ENCODE peak calls at places on chromosomes 3 and 15, in six cellular contexts. One of them, this sample, is unnamed.

GRCh38 chr3:13058346-13059120 is 14.7 kb downstream of the IQSEC1 start:
- DNase-seq in right atrium auricular region: no peak
- DNase-seq in fibroblast of villous mesenchyme: no peak
- DNase-seq in cardiac fibroblast: no peak
- DNase-seq in brain microvascular endothelial cell: no peak
- DNase-seq in AG10803: no peak
- DNase-seq in this sample: no peak

GRCh38 chr3:173395412-173396181 is 1.9 kb upstream of the NLGN1 start:
- DNase-seq in right atrium auricular region: peak; percentile 90
- DNase-seq in fibroblast of villous mesenchyme: peak; percentile 67
- DNase-seq in cardiac fibroblast: peak; percentile 83
- DNase-seq in brain microvascular endothelial cell: peak; percentile 48
- DNase-seq in AG10803: peak; percentile 88
- DNase-seq in this sample: peak; percentile 75

GRCh38 chr3:32868719-32869512 is 51.1 kb downstream of the TRIM71 start:
- DNase-seq in right atrium auricular region: no peak
- DNase-seq in fibroblast of villous mesenchyme: no peak
- DNase-seq in cardiac fibroblast: no peak
- DNase-seq in brain microvascular endothelial cell: no peak
- DNase-seq in AG10803: no peak
- DNase-seq in this sample: no peak

GRCh38 chr3:134249935-134250716 is 533 bp downstream of the RYK start:
- DNase-seq in right atrium auricular region: no peak
- DNase-seq in fibroblast of villous mesenchyme: peak; percentile 50
- DNase-seq in cardiac fibroblast: peak; percentile 45
- DNase-seq in brain microvascular endothelial cell: peak; percentile 24
- DNase-seq in AG10803: peak; percentile 40
- DNase-seq in this sample: peak; percentile 32

GRCh38 chr3:50355829-50356552 is 3.3 kb downstream of the TMEM115 start:
- DNase-seq in right atrium auricular region: no peak
- DNase-seq in fibroblast of villous mesenchyme: no peak
- DNase-seq in cardiac fibroblast: no peak
- DNase-seq in brain microvascular endothelial cell: no peak
- DNase-seq in AG10803: no peak
- DNase-seq in this sample: no peak

GRCh38 chr15:56036546-56037067 is 43.2 kb upstream of the NEDD4 start:
- DNase-seq in right atrium auricular region: no peak
- DNase-seq in fibroblast of villous mesenchyme: no peak
- DNase-seq in cardiac fibroblast: no peak
- DNase-seq in brain microvascular endothelial cell: no peak
- DNase-seq in AG10803: no peak
- DNase-seq in this sample: no peak

GRCh38 chr15:48800811-48801460 is 9.9 kb downstream of the CEP152 start:
- DNase-seq in right atrium auricular region: no peak
- DNase-seq in fibroblast of villous mesenchyme: peak; percentile 55
- DNase-seq in cardiac fibroblast: peak; percentile 72
- DNase-seq in brain microvascular endothelial cell: no peak
- DNase-seq in AG10803: peak; percentile 50
- DNase-seq in this sample: peak; percentile 76

GRCh38 chr3:13282986-13283876 is 136.9 kb downstream of the NUP210 start:
- DNase-seq in right atrium auricular region: no peak
- DNase-seq in fibroblast of villous mesenchyme: no peak
- DNase-seq in cardiac fibroblast: no peak
- DNase-seq in brain microvascular endothelial cell: no peak
- DNase-seq in AG10803: no peak
- DNase-seq in this sample: no peak

GRCh38 chr15:67927501-67928156 is 87.8 kb upstream of the RNU6-1 start:
- DNase-seq in right atrium auricular region: peak; percentile 85
- DNase-seq in fibroblast of villous mesenchyme: peak; percentile 88
- DNase-seq in cardiac fibroblast: peak; percentile 97
- DNase-seq in brain microvascular endothelial cell: peak; percentile 97
- DNase-seq in AG10803: peak; percentile 39
- DNase-seq in this sample: peak; percentile 93

GRCh38 chr15:100096700-100097099 is 245.1 kb downstream of the ADAMTS17 start:
- DNase-seq in right atrium auricular region: no peak
- DNase-seq in fibroblast of villous mesenchyme: no peak
- DNase-seq in cardiac fibroblast: no peak
- DNase-seq in brain microvascular endothelial cell: no peak
- DNase-seq in AG10803: no peak
- DNase-seq in this sample: no peak

GRCh38 chr15:66178531-66178910 is 75.0 kb downstream of the MEGF11 start:
- DNase-seq in right atrium auricular region: no peak
- DNase-seq in fibroblast of villous mesenchyme: no peak
- DNase-seq in cardiac fibroblast: no peak
- DNase-seq in brain microvascular endothelial cell: no peak
- DNase-seq in AG10803: no peak
- DNase-seq in this sample: no peak

GRCh38 chr3:99532246-99532645 is 106.1 kb upstream of the COL8A1 start:
- DNase-seq in right atrium auricular region: no peak
- DNase-seq in fibroblast of villous mesenchyme: peak; percentile 82
- DNase-seq in cardiac fibroblast: peak; percentile 88
- DNase-seq in brain microvascular endothelial cell: peak; percentile 84
- DNase-seq in AG10803: peak; percentile 80
- DNase-seq in this sample: peak; percentile 86

GRCh38 chr3:131075632-131076328 is 49.1 kb downstream of the NEK11 start:
- DNase-seq in right atrium auricular region: no peak
- DNase-seq in fibroblast of villous mesenchyme: no peak
- DNase-seq in cardiac fibroblast: no peak
- DNase-seq in brain microvascular endothelial cell: no peak
- DNase-seq in AG10803: no peak
- DNase-seq in this sample: no peak

GRCh38 chr3:128845695-128846491 is 33.5 kb upstream of the ACAD9 start:
- DNase-seq in right atrium auricular region: peak; percentile 82
- DNase-seq in fibroblast of villous mesenchyme: peak; percentile 65
- DNase-seq in cardiac fibroblast: peak; percentile 79
- DNase-seq in brain microvascular endothelial cell: peak; percentile 65
- DNase-seq in AG10803: peak; percentile 68
- DNase-seq in this sample: peak; percentile 65

GRCh38 chr15:89587955-89588354 is 12.7 kb downstream of the TICRR start:
- DNase-seq in right atrium auricular region: no peak
- DNase-seq in fibroblast of villous mesenchyme: peak; percentile 31
- DNase-seq in cardiac fibroblast: peak; percentile 39
- DNase-seq in brain microvascular endothelial cell: peak; percentile 9
- DNase-seq in AG10803: peak; percentile 62
- DNase-seq in this sample: peak; percentile 62

GRCh38 chr3:17500618-17501017 is 241.8 kb downstream of the TBC1D5 start:
- DNase-seq in right atrium auricular region: no peak
- DNase-seq in fibroblast of villous mesenchyme: no peak
- DNase-seq in cardiac fibroblast: no peak
- DNase-seq in brain microvascular endothelial cell: no peak
- DNase-seq in AG10803: no peak
- DNase-seq in this sample: no peak

GRCh38 chr15:27573800-27574485 is 525.2 kb downstream of the OCA2 start:
- DNase-seq in right atrium auricular region: no peak
- DNase-seq in fibroblast of villous mesenchyme: no peak
- DNase-seq in cardiac fibroblast: no peak
- DNase-seq in brain microvascular endothelial cell: no peak
- DNase-seq in AG10803: no peak
- DNase-seq in this sample: no peak

GRCh38 chr3:127069814-127070440 is 87.0 kb downstream of the PLXNA1 start:
- DNase-seq in right atrium auricular region: no peak
- DNase-seq in fibroblast of villous mesenchyme: no peak
- DNase-seq in cardiac fibroblast: no peak
- DNase-seq in brain microvascular endothelial cell: no peak
- DNase-seq in AG10803: no peak
- DNase-seq in this sample: no peak

GRCh38 chr3:16319307-16319706 is 54.3 kb downstream of the OXNAD1 start:
- DNase-seq in right atrium auricular region: no peak
- DNase-seq in fibroblast of villous mesenchyme: no peak
- DNase-seq in cardiac fibroblast: no peak
- DNase-seq in brain microvascular endothelial cell: no peak
- DNase-seq in AG10803: no peak
- DNase-seq in this sample: peak; percentile 28

GRCh38 chr3:119227064-119227850 is 13.4 kb downstream of the B4GALT4 start:
- DNase-seq in right atrium auricular region: no peak
- DNase-seq in fibroblast of villous mesenchyme: peak; percentile 55
- DNase-seq in cardiac fibroblast: no peak
- DNase-seq in brain microvascular endothelial cell: no peak
- DNase-seq in AG10803: peak; percentile 56
- DNase-seq in this sample: no peak

DNA sequence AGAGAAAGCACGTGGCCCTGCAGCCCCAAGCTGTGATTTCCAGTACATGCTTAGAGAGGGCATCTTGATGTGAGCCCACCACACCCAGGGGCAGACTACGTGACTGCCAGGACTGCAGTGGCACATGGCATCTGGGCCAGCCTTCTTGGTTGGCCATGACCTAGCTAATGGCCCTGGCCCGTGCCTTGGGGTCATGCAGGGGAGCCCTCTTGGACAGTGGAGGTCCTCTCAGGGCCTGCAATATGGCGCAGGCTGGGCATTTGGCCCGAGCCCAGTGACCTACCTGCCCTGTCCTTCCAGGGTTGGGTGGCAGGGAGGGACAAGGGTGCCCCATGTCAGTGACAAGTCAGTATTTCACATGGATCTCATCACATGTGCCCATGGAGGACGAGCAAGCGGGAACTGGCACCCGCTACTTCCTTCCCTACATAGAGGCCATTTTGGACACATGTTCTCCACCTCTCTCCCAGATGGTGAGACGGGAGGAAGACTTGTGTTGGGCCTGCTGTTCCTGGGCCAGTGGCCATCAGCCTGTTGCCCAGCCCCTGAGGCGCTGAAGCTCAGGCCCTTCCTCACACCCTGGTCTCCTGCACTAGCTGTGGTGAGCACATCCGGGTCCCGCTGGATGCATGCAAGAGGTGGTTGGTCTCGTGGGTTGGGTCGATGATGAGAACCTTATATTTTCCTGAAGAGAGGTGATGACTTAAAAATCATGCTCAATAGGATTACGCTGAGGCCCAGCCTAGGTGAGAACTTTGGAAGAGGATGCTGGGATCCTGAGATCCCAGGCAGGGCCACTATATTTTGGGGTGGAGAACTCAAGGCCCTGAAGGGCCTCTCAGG is 195.6 kb downstream of the UBE3A start:
- DNase-seq in right atrium auricular region: peak; percentile 40
- DNase-seq in fibroblast of villous mesenchyme: no peak
- DNase-seq in cardiac fibroblast: no peak
- DNase-seq in brain microvascular endothelial cell: no peak
- DNase-seq in AG10803: no peak
- DNase-seq in this sample: no peak
- TF ChIP-seq CTCF in right atrium auricular region: no peak
- TF ChIP-seq CTCF in fibroblast of villous mesenchyme: no peak
- TF ChIP-seq CTCF in cardiac fibroblast: no peak
- TF ChIP-seq CTCF in brain microvascular endothelial cell: no peak
- TF ChIP-seq CTCF in AG10803: no peak
- TF ChIP-seq CTCF in this sample: no peak

DNA sequence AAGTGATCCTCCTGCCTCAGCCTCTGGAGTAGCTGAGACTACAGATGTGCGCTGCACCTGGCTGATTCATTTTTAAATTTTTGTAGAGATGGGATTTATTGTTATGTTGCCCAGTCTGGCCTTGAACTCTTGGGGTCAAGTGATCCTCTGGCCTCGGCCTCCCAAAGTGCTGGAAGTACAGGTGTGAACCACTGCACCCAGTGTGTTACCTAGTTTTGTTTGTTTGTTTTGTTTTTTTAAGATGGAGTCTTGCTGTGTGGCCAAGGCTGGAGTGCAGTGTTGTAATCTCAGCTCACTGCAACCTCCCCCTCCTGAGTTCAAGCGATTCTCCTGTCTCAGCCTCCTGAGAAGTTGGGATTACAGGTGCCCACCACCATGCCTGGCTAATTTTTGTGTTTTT is 12.1 kb downstream of the PTPN23 start:
- DNase-seq in right atrium auricular region: no peak
- DNase-seq in fibroblast of villous mesenchyme: no peak
- DNase-seq in cardiac fibroblast: no peak
- DNase-seq in brain microvascular endothelial cell: no peak
- DNase-seq in AG10803: no peak
- DNase-seq in this sample: no peak
- H3K4me3 ChIP-seq in right atrium auricular region: no peak overlapping the region
- H3K4me3 ChIP-seq in fibroblast of villous mesenchyme: no peak overlapping the region
- H3K4me3 ChIP-seq in cardiac fibroblast: no peak overlapping the region
- H3K4me3 ChIP-seq in brain microvascular endothelial cell: no peak overlapping the region
- H3K4me3 ChIP-seq in AG10803: no peak overlapping the region
- H3K4me3 ChIP-seq in this sample: no peak overlapping the region

GRCh38 chr15:43285609-43286037 is 18.9 kb upstream of the TGM5 start:
- DNase-seq in right atrium auricular region: peak; percentile 59
- DNase-seq in fibroblast of villous mesenchyme: peak; percentile 77
- DNase-seq in cardiac fibroblast: peak; percentile 69
- DNase-seq in brain microvascular endothelial cell: peak; percentile 75
- DNase-seq in AG10803: peak; percentile 58
- DNase-seq in this sample: peak; percentile 75
- TF ChIP-seq CTCF in right atrium auricular region: peak; percentile 84
- TF ChIP-seq CTCF in fibroblast of villous mesenchyme: peak; percentile 88
- TF ChIP-seq CTCF in cardiac fibroblast: peak; percentile 76
- TF ChIP-seq CTCF in brain microvascular endothelial cell: peak; percentile 81
- TF ChIP-seq CTCF in AG10803: peak; percentile 93
- TF ChIP-seq CTCF in this sample: peak; percentile 85

DNA sequence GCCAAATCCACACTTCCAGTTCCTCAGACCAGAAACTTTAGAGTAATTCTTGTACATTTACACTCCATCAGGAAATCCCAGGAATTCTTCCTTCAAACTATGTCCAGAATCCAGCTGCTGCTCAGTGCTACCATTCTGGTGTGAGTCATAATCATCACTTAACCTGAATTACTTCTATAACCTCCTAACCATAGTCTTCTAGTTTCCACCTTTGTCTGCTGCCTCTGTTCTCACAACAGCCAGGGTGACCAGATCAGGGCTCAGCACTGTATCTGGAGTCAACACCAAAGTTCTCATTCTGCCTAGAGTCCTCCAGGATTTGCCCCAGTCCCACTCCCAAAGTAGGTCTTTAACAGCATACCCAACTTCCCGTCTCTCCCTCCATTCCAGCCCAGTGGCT is 3.4 kb downstream of the CLDND1 start:
- DNase-seq in right atrium auricular region: no peak
- DNase-seq in fibroblast of villous mesenchyme: peak; percentile 1
- DNase-seq in cardiac fibroblast: peak; percentile 5
- DNase-seq in brain microvascular endothelial cell: no peak
- DNase-seq in AG10803: no peak
- DNase-seq in this sample: peak; percentile 11
- H3K4me3 ChIP-seq in right atrium auricular region: no peak overlapping the region
- H3K4me3 ChIP-seq in fibroblast of villous mesenchyme: no peak overlapping the region
- H3K4me3 ChIP-seq in cardiac fibroblast: no peak overlapping the region
- H3K4me3 ChIP-seq in brain microvascular endothelial cell: no peak overlapping the region
- H3K4me3 ChIP-seq in AG10803: no peak overlapping the region
- H3K4me3 ChIP-seq in this sample: no peak overlapping the region

GRCh38 chr15:94083467-94083991 is 147.8 kb upstream of the MCTP2 start:
- DNase-seq in right atrium auricular region: no peak
- DNase-seq in fibroblast of villous mesenchyme: peak; percentile 92
- DNase-seq in cardiac fibroblast: peak; percentile 35
- DNase-seq in brain microvascular endothelial cell: peak; percentile 64
- DNase-seq in AG10803: peak; percentile 68
- DNase-seq in this sample: peak; percentile 59
- TF ChIP-seq CTCF in right atrium auricular region: no peak
- TF ChIP-seq CTCF in fibroblast of villous mesenchyme: peak; percentile 17
- TF ChIP-seq CTCF in cardiac fibroblast: no peak
- TF ChIP-seq CTCF in brain microvascular endothelial cell: peak; percentile 24
- TF ChIP-seq CTCF in AG10803: peak; percentile 15
- TF ChIP-seq CTCF in this sample: no peak

DNA sequence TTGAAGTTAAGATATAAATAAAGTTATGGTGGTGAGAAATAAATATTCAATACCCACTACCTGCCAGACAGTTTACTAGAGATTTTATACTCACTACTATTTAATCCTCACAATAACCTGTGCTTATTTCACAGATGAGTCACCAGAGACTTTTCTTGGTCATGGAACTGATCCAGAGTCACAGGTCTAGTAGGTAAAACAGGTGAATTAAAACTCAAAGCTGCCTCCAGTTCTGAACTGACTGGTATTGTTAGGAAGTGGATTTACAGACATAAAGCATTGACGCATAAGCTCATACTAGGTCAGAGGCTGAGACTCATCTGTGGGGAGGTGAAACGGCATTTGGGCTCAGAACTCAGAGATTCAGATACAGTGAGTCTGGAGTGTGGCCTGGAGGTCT is 1009.9 kb downstream of the AGBL1 start:
- DNase-seq in right atrium auricular region: no peak
- DNase-seq in fibroblast of villous mesenchyme: no peak
- DNase-seq in cardiac fibroblast: no peak
- DNase-seq in brain microvascular endothelial cell: no peak
- DNase-seq in AG10803: no peak
- DNase-seq in this sample: no peak
- H3K4me3 ChIP-seq in right atrium auricular region: no peak overlapping the region
- H3K4me3 ChIP-seq in fibroblast of villous mesenchyme: no peak overlapping the region
- H3K4me3 ChIP-seq in cardiac fibroblast: no peak overlapping the region
- H3K4me3 ChIP-seq in brain microvascular endothelial cell: no peak overlapping the region
- H3K4me3 ChIP-seq in AG10803: no peak overlapping the region
- H3K4me3 ChIP-seq in this sample: no peak overlapping the region